ENCODE peak calls at places on chromosomes 11 and 22, in five cellular contexts. M is neural progenitor cell, Z is lung, H is sigmoid colon, E is psoas muscle. S is an unnamed sample.

GRCh38 chr11:19253149-19253540 is 12.4 kb upstream of the E2F8 start:
- DNase-seq in M (no peak), Z (no peak), H (no peak), E (no peak), S (no peak)

GRCh38 chr11:117520201-117520600 is 192.5 kb downstream of the CEP164 start:
- DNase-seq in M (no peak), Z (no peak), H (no peak), E (no peak), S (no peak)

GRCh38 chr11:30329150-30329940 is 6.4 kb downstream of the ARL14EP start:
- DNase-seq in M (no peak), Z (no peak), H (no peak), E (no peak), S (no peak)

GRCh38 chr11:35334385-35335090 is 84.8 kb downstream of the SLC1A2 start:
- DNase-seq in M (no peak), Z (no peak), H (no peak), E (no peak), S (no peak)

GRCh38 chr11:111285205-111286079 is 12.9 kb upstream of the POU2AF3 start:
- DNase-seq in M (no peak), Z (no peak), H (no peak), E (no peak), S (no peak)

GRCh38 chr11:85724750-85725465 is 38.9 kb upstream of the CCDC89 start:
- DNase-seq in M (no peak), Z (no peak), H (no peak), E (no peak), S (no peak)

GRCh38 chr22:46336119-46337078 is 885 bp downstream of the TRMU start:
- DNase-seq in M (peak; percentile 70), Z (no peak), H (no peak), E (peak; percentile 65), S (no peak)

GRCh38 chr11:86486261-86487030 is 111.8 kb downstream of the CCDC81 start:
- DNase-seq in M (no peak), Z (no peak), H (no peak), E (peak; percentile 54), S (no peak)

GRCh38 chr11:130599073-130599654 is 150.7 kb downstream of the ADAMTS15 start:
- DNase-seq in M (no peak), Z (peak; percentile 67), H (peak; percentile 90), E (peak; percentile 88), S (no peak)

GRCh38 chr11:70650075-70650909 is 252.0 kb downstream of the CTTN start:
- DNase-seq in M (peak; percentile 94), Z (peak; percentile 45), H (no peak), E (no peak), S (no peak)

GRCh38 chr22:26471522-26471921 is 12.1 kb downstream of the HPS4 start:
- DNase-seq in M (no peak), Z (no peak), H (no peak), E (peak; percentile 66), S (no peak)

GRCh38 chr22:38124236-38124974 is 13.9 kb upstream of the BAIAP2L2 start:
- DNase-seq in M (peak; percentile 45), Z (no peak), H (no peak), E (no peak), S (no peak)

GRCh38 chr11:6388747-6389146 is 1.5 kb upstream of the SMPD1 start:
- DNase-seq in M (no peak), Z (no peak), H (no peak), E (no peak), S (no peak)

GRCh38 chr11:76230392-76230791 is 24.1 kb upstream of the WNT11 start:
- DNase-seq in M (no peak), Z (no peak), H (no peak), E (peak; percentile 58), S (no peak)

GRCh38 chr11:30479899-30480298 is 106.3 kb downstream of the MPPED2 start:
- DNase-seq in M (peak; percentile 80), Z (no peak), H (no peak), E (no peak), S (no peak)

GRCh38 chr11:64358907-64359711 is at the start of gene RPS6KA4:
- DNase-seq in M (peak; percentile 88), Z (no peak), H (no peak), E (peak; percentile 83), S (peak; percentile 83)

GRCh38 chr22:43467171-43467570 is 55.4 kb downstream of the MPPED1 start:
- DNase-seq in M (no peak), Z (no peak), H (no peak), E (no peak), S (no peak)

GRCh38 chr11:47111318-47111804 is 65.3 kb downstream of the ARFGAP2 start:
- DNase-seq in M (no peak), Z (no peak), H (no peak), E (no peak), S (no peak)

GRCh38 chr11:15118431-15118830 is 3.7 kb downstream of the INSC start:
- DNase-seq in M (no peak), Z (no peak), H (no peak), E (no peak), S (no peak)

GRCh38 chr11:38988908-38989307 is 2390.9 kb upstream of the RAG2 start:
- DNase-seq in M (no peak), Z (no peak), H (no peak), E (no peak), S (no peak)

GRCh38 chr11:107549253-107549953 is 16.1 kb downstream of the ALKBH8 start:
- DNase-seq in M (peak; percentile 63), Z (no peak), H (no peak), E (no peak), S (no peak)

GRCh38 chr11:66720899-66721470 is 8.0 kb downstream of the SPTBN2 start:
- DNase-seq in M (no peak), Z (no peak), H (no peak), E (peak; percentile 38), S (no peak)

GRCh38 chr11:122033193-122033592 is 82.8 kb downstream of the BLID start:
- DNase-seq in M (no peak), Z (no peak), H (no peak), E (no peak), S (no peak)

GRCh38 chr11:45451766-45452440 is 165.8 kb upstream of the SYT13 start:
- DNase-seq in M (no peak), Z (no peak), H (no peak), E (no peak), S (no peak)

GRCh38 chr11:79179087-79179486 is 261.7 kb downstream of the TENM4 start:
- DNase-seq in M (no peak), Z (no peak), H (no peak), E (no peak), S (no peak)

GRCh38 chr11:120610101-120610500 is 98.6 kb downstream of the GRIK4 start:
- DNase-seq in M (no peak), Z (no peak), H (no peak), E (no peak), S (no peak)

GRCh38 chr11:120608061-120608460 is 96.5 kb downstream of the GRIK4 start:
- DNase-seq in M (no peak), Z (no peak), H (no peak), E (no peak), S (no peak)

GRCh38 chr11:120611576-120611975 is 100.0 kb downstream of the GRIK4 start:
- DNase-seq in M (no peak), Z (no peak), H (no peak), E (no peak), S (no peak)

GRCh38 chr11:120606116-120607010 is 94.8 kb downstream of the GRIK4 start:
- DNase-seq in M (no peak), Z (no peak), H (no peak), E (peak; percentile 11), S (no peak)

GRCh38 chr11:120608760-120609211 is 97.2 kb downstream of the GRIK4 start:
- DNase-seq in M (peak; percentile 36), Z (no peak), H (no peak), E (no peak), S (no peak)
- H3K27ac ChIP-seq in M (no peak overlapping the region), Z (no peak overlapping the region), H (no peak overlapping the region), E (no peak overlapping the region), S (no peak overlapping the region)

GRCh38 chr22:23268139-23268712 is 87.9 kb downstream of the BCR start:
- DNase-seq in M (no peak), Z (no peak), H (no peak), E (no peak), S (no peak)

GRCh38 chr22:23266780-23267179 is 86.5 kb downstream of the BCR start:
- DNase-seq in M (no peak), Z (no peak), H (no peak), E (no peak), S (no peak)

GRCh38 chr22:23265389-23265700 is 85.0 kb downstream of the BCR start:
- DNase-seq in M (no peak), Z (no peak), H (no peak), E (no peak), S (no peak)

GRCh38 chr22:23268877-23269276 is 88.6 kb downstream of the BCR start:
- DNase-seq in M (no peak), Z (no peak), H (no peak), E (no peak), S (no peak)

GRCh38 chr22:23267225-23268043 is 87.1 kb downstream of the BCR start:
- DNase-seq in M (no peak), Z (no peak), H (no peak), E (no peak), S (no peak)
- H3K4me1 ChIP-seq in M (peaks cover 18% of the 10 kb centered on the region), Z (no peaks in the 10 kb centered on the region), H (peaks cover 14% of the 10 kb centered on the region), E (no peaks in the 10 kb centered on the region), S (no peaks in the 10 kb centered on the region)

GRCh38 chr11:104968365-104968855 is at the start of gene CASP4:
- DNase-seq in M (no peak), Z (peak; percentile 45), H (no peak), E (no peak), S (no peak)

GRCh38 chr11:104967493-104968364 is 645 bp downstream of the CASP4 start:
- DNase-seq in M (no peak), Z (no peak), H (no peak), E (no peak), S (no peak)

GRCh38 chr11:104973616-104974015 is 5.2 kb upstream of the CASP4 start:
- DNase-seq in M (no peak), Z (no peak), H (no peak), E (no peak), S (no peak)

GRCh38 chr11:104968856-104969776 is 742 bp upstream of the CASP4 start:
- DNase-seq in M (peak; percentile 43), Z (no peak), H (no peak), E (peak; percentile 55), S (no peak)

DNA sequence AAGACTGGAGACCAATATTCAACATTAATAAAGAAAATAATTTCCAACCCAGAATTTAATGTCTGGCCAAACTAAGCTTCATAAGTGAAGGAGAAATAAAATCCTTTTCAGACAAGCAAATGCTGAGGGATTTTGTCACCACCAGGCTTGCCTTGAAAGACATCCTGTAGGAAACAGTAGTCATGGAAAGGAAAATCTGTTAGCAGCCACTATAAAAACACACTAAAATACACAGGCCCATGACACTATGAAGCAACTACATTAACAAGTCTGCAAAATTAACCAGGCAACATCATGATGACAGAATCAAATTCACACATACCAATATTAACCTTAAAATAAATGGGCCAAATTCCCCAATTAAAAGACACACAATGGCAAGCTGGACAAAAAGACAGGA is 2.4 kb upstream of the CASP4 start:
- DNase-seq in M (no peak), Z (no peak), H (no peak), E (no peak), S (no peak)
- TF ChIP-seq CTCF in M (no peak), Z (no peak), H (no peak), E (no peak), S (no peak)

DNA sequence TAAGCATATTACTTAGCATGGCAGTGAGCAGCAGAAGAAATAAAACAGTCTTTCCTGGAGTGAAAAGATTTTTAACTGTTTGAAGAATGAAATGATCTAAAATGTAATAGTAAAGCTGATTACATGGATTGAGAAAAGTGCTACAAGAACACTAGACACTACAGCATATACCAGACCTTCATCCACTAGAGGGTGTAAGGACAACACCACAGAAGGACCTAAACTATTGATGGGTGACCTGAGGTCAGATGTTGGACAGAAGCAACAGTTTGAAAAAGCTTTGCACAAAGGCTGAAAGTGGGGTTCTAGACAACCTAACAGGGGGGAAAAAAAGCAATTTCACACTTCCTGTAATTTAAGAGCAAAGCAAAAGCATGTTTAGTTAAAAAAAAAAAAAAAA is 97.7 kb downstream of the RBFOX2 start:
- DNase-seq in M (peak; percentile 54), Z (no peak), H (no peak), E (no peak), S (no peak)
- H3K27ac ChIP-seq in M (no peak overlapping the region), Z (no peak overlapping the region), H (peak overlapping the region; percentile 12), E (no peak overlapping the region), S (no peak overlapping the region)

S was measured in ascending aorta.